ENCODE peak calls at places on chromosomes 13 and 19, in nine cellular contexts. K, R, C, G, H, I, A, T and N are unnamed samples.

GRCh38 chr13:89900104-89900760 is 1447.3 kb upstream of the MIR17HG start:
- DNase-seq in K (no peak), R (no peak), C (no peak), G (no peak), H (no peak), I (no peak), A (no peak), T (no peak), N (peak; percentile 19)

GRCh38 chr19:42229855-42230331 is 9.8 kb downstream of the ZNF526 start:
- DNase-seq in K (no peak), R (no peak), C (no peak), G (no peak), H (no peak), I (no peak), A (no peak), T (no peak), N (no peak)

GRCh38 chr13:52862358-52863206 is 14.1 kb upstream of the PCDH8 start:
- DNase-seq in K (no peak), R (peak; percentile 21), C (peak; percentile 72), G (no peak), H (no peak), I (no peak), A (no peak), T (peak; percentile 47), N (no peak)

GRCh38 chr13:60261432-60262351 is 98.0 kb upstream of the DIAPH3 start:
- DNase-seq in K (no peak), R (peak; percentile 87), C (peak; percentile 92), G (no peak), H (no peak), I (peak; percentile 88), A (no peak), T (peak; percentile 21), N (no peak)

GRCh38 chr13:77390391-77390790 is 63.5 kb upstream of the MYCBP2 start:
- DNase-seq in K (no peak), R (no peak), C (no peak), G (no peak), H (no peak), I (no peak), A (no peak), T (no peak), N (peak; percentile 17)

GRCh38 chr19:16457954-16458331 is 13.8 kb downstream of the EPS15L1 start:
- DNase-seq in K (no peak), R (no peak), C (no peak), G (no peak), H (no peak), I (no peak), A (no peak), T (no peak), N (no peak)

GRCh38 chr19:45376045-45376724 is 5.8 kb upstream of the ERCC2 start:
- DNase-seq in K (peak; percentile 91), R (no peak), C (peak; percentile 77), G (no peak), H (no peak), I (no peak), A (peak; percentile 66), T (no peak), N (peak; percentile 75)

GRCh38 chr19:5954293-5954692 is 23.6 kb downstream of the RANBP3 start:
- DNase-seq in K (no peak), R (no peak), C (no peak), G (no peak), H (no peak), I (no peak), A (no peak), T (no peak), N (no peak)

GRCh38 chr19:39057615-39058014 is 25.3 kb upstream of the FBXO27 start:
- DNase-seq in K (no peak), R (no peak), C (no peak), G (no peak), H (no peak), I (no peak), A (no peak), T (no peak), N (no peak)

GRCh38 chr19:11123076-11123567 is 32.5 kb downstream of the SPC24 start:
- DNase-seq in K (no peak), R (no peak), C (no peak), G (no peak), H (no peak), I (no peak), A (no peak), T (no peak), N (no peak)

GRCh38 chr19:29860492-29860891 is 48.7 kb downstream of the CCNE1 start:
- DNase-seq in K (no peak), R (no peak), C (peak; percentile 54), G (no peak), H (no peak), I (no peak), A (no peak), T (no peak), N (no peak)

GRCh38 chr13:112052213-112052612 is 14.7 kb upstream of the SOX1 start:
- DNase-seq in K (no peak), R (no peak), C (no peak), G (no peak), H (no peak), I (no peak), A (no peak), T (no peak), N (no peak)

GRCh38 chr13:32581177-32581786 is 5.0 kb upstream of the PDS5B start:
- DNase-seq in K (no peak), R (peak; percentile 14), C (no peak), G (no peak), H (no peak), I (no peak), A (no peak), T (no peak), N (no peak)

GRCh38 chr19:48696353-48697010 is 711 bp downstream of the FUT2 start:
- DNase-seq in K (no peak), R (no peak), C (peak; percentile 68), G (no peak), H (no peak), I (no peak), A (no peak), T (no peak), N (no peak)

GRCh38 chr19:743168-743687 is 7.7 kb upstream of the MISP start:
- DNase-seq in K (no peak), R (peak; percentile 36), C (no peak), G (no peak), H (no peak), I (peak; percentile 10), A (no peak), T (no peak), N (no peak)

GRCh38 chr19:2532252-2533071 is 56.5 kb downstream of the GADD45B start:
- DNase-seq in K (peak; percentile 59), R (no peak), C (no peak), G (no peak), H (no peak), I (no peak), A (no peak), T (no peak), N (peak; percentile 92)

GRCh38 chr19:23531231-23531790 is 136.0 kb upstream of the ZNF91 start:
- DNase-seq in K (no peak), R (no peak), C (no peak), G (no peak), H (no peak), I (no peak), A (no peak), T (no peak), N (no peak)

GRCh38 chr19:50486823-50487515 is 10.3 kb upstream of the GARIN5A start:
- DNase-seq in K (no peak), R (no peak), C (peak; percentile 88), G (peak; percentile 29), H (peak; percentile 40), I (no peak), A (no peak), T (no peak), N (no peak)

GRCh38 chr19:30145467-30145866 is 203.4 kb downstream of the URI1 start:
- DNase-seq in K (no peak), R (no peak), C (no peak), G (no peak), H (no peak), I (no peak), A (no peak), T (no peak), N (no peak)

GRCh38 chr13:41645313-41645712 is 188.0 kb downstream of the RGCC start:
- DNase-seq in K (peak; percentile 85), R (no peak), C (no peak), G (no peak), H (no peak), I (no peak), A (peak; percentile 60), T (no peak), N (peak; percentile 87)

GRCh38 chr13:66826398-66826797 is 403.7 kb downstream of the PCDH9 start:
- DNase-seq in K (no peak), R (no peak), C (no peak), G (no peak), H (no peak), I (no peak), A (no peak), T (no peak), N (no peak)

GRCh38 chr13:75830842-75831241 is 194.7 kb downstream of the LMO7 start:
- DNase-seq in K (peak; percentile 45), R (no peak), C (no peak), G (no peak), H (no peak), I (no peak), A (no peak), T (no peak), N (peak; percentile 22)

GRCh38 chr19:4939466-4939865 is 29.4 kb upstream of the KDM4B start:
- DNase-seq in K (no peak), R (no peak), C (no peak), G (no peak), H (no peak), I (no peak), A (no peak), T (no peak), N (no peak)

GRCh38 chr13:62432906-62433305 is 1017.3 kb upstream of the PCDH20 start:
- DNase-seq in K (no peak), R (no peak), C (no peak), G (no peak), H (no peak), I (no peak), A (no peak), T (no peak), N (no peak)